ENCODE peak calls at places on chromosome 14, in four cellular contexts. N is HCT116, A is lower lobe of right lung, P is left lung. Q is an unnamed sample. For H3K36me3, the result is how much of the 10 kb centered on the place peaks cover.

GRCh38 chr14:39682563-39682962 is 250.3 kb upstream of the FBXO33 start:
- DNase-seq in N (no peak), A (no peak), P (no peak), Q (no peak)

GRCh38 chr14:50800032-50800431 is 30.9 kb downstream of the NIN start:
- DNase-seq in N (no peak), A (no peak), P (no peak), Q (no peak)

GRCh38 chr14:51094282-51094821 is 553 bp downstream of the TRIM9 start:
- DNase-seq in N (no peak), A (peak), P (no peak), Q (peak)

GRCh38 chr14:58427289-58428010 is at the start of the genes KIAA0586 and TIMM9:
- DNase-seq in N (peak), A (peak), P (peak), Q (peak)

GRCh38 chr14:105153331-105153731 is 15.2 kb downstream of the JAG2 start:
- DNase-seq in N (no peak), A (no peak), P (no peak), Q (no peak)

GRCh38 chr14:75881986-75882385 is 99.8 kb downstream of the TGFB3 start:
- DNase-seq in N (no peak), A (no peak), P (no peak), Q (no peak)

GRCh38 chr14:54669759-54670630 is 103.1 kb downstream of the SAMD4A start:
- DNase-seq in N (no peak), A (no peak), P (no peak), Q (no peak)

GRCh38 chr14:93456356-93456755 is 25.6 kb downstream of the UNC79 start:
- DNase-seq in N (no peak), A (no peak), P (no peak), Q (no peak)

GRCh38 chr14:75515631-75515999 is 6.7 kb upstream of the BATF start:
- DNase-seq in N (no peak), A (no peak), P (no peak), Q (no peak)

GRCh38 chr14:52150162-52150561 is 81.3 kb upstream of the NID2 start:
- DNase-seq in N (no peak), A (no peak), P (no peak), Q (no peak)

GRCh38 chr14:65255029-65255545 is 152.8 kb upstream of the MAX start:
- DNase-seq in N (peak), A (no peak), P (no peak), Q (no peak)

GRCh38 chr14:55077155-55077554 is 25.7 kb downstream of the MAPK1IP1L start:
- DNase-seq in N (peak), A (no peak), P (no peak), Q (no peak)

GRCh38 chr14:29821665-29822429 is 105.8 kb downstream of the PRKD1 start:
- DNase-seq in N (no peak), A (no peak), P (no peak), Q (no peak)

GRCh38 chr14:97401714-97402113 is 604.5 kb downstream of the VRK1 start:
- DNase-seq in N (no peak), A (no peak), P (no peak), Q (no peak)

GRCh38 chr14:62168564-62169155 is 406.4 kb downstream of the SNAPC1 start:
- DNase-seq in N (no peak), A (no peak), P (no peak), Q (no peak)

GRCh38 chr14:68926236-68926635 is 52.9 kb downstream of the ACTN1 start:
- DNase-seq in N (no peak), A (no peak), P (no peak), Q (no peak)

GRCh38 chr14:75224561-75224960 is 48.1 kb upstream of the TMED10 start:
- DNase-seq in N (no peak), A (no peak), P (no peak), Q (no peak)

GRCh38 chr14:101122114-101122854 is 218.8 kb upstream of the RTL1 start:
- DNase-seq in N (no peak), A (no peak), P (no peak), Q (peak)

GRCh38 chr14:67859169-67859749 is 39.7 kb downstream of the RAD51B start:
- DNase-seq in N (no peak), A (no peak), P (no peak), Q (no peak)

GRCh38 chr14:101591582-101591981 is 30.3 kb downstream of the DIO3 start:
- DNase-seq in N (no peak), A (no peak), P (no peak), Q (no peak)

GRCh38 chr14:105019861-105020814 is 745 bp downstream of the CDCA4 start:
- DNase-seq in N (no peak), A (peak), P (peak), Q (no peak)

GRCh38 chr14:61751475-61751989 is 10.7 kb upstream of the SNAPC1 start:
- DNase-seq in N (no peak), A (no peak), P (no peak), Q (no peak)

GRCh38 chr14:55451398-55451797 is 11.0 kb upstream of the TBPL2 start:
- DNase-seq in N (no peak), A (no peak), P (no peak), Q (no peak)

GRCh38 chr14:60618200-60618599 is 31.1 kb downstream of the SIX1 start:
- DNase-seq in N (no peak), A (no peak), P (no peak), Q (no peak)

GRCh38 chr14:42057176-42057575 is 450.5 kb downstream of the LRFN5 start:
- DNase-seq in N (no peak), A (no peak), P (no peak), Q (no peak)

GRCh38 chr14:84228702-84229101 is 1301.2 kb upstream of the FLRT2 start:
- DNase-seq in N (no peak), A (no peak), P (no peak), Q (no peak)

GRCh38 chr14:49959822-49960408 is 67.0 kb downstream of the ARF6 start:
- DNase-seq in N (no peak), A (no peak), P (no peak), Q (no peak)

GRCh38 chr14:34754687-34755086 is 40.3 kb upstream of the CFL2 start:
- DNase-seq in N (no peak), A (no peak), P (no peak), Q (no peak)
- H3K36me3 ChIP-seq in N (under half), A (half or more), P (half or more), Q (under half)

GRCh38 chr14:91291786-91292405 is 47.4 kb upstream of the GPR68 start:
- DNase-seq in N (no peak), A (peak), P (no peak), Q (no peak)
- H3K36me3 ChIP-seq in N (under half), A (half or more), P (half or more), Q (under half)

DNA sequence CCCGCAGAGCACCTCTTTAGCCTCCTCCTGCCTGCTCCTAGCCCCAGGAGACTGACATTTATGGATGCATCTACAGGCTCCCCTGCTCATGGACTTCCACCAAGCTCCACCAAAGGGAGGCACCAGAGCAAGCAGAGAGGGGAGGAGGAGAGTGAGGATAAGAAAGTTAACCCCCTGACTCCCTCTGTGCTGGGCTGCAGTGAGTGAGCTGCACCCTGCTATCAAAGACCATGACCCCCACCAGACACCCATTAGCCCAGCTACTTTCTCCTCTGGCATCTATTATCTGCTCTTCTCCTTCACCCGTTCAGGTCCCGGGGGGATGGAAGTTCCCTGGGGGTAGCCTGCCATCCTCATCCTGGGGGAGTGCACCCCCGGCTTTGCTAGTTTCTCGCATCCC is 45.4 kb downstream of the FOXN3 start:
- DNase-seq in N (no peak), A (no peak), P (no peak), Q (no peak)
- H3K36me3 ChIP-seq in N (under half), A (under half), P (under half), Q (under half)

GRCh38 chr14:73209943-73210342 is 27.4 kb upstream of the PAPLN start:
- DNase-seq in N (no peak), A (no peak), P (no peak), Q (no peak)
- H3K36me3 ChIP-seq in N (under half), A (half or more), P (half or more), Q (under half)

GRCh38 chr14:81193924-81194633 is 26.7 kb downstream of the GTF2A1 start:
- DNase-seq in N (no peak), A (no peak), P (no peak), Q (no peak)
- H3K36me3 ChIP-seq in N (under half), A (half or more), P (half or more), Q (under half)

DNA sequence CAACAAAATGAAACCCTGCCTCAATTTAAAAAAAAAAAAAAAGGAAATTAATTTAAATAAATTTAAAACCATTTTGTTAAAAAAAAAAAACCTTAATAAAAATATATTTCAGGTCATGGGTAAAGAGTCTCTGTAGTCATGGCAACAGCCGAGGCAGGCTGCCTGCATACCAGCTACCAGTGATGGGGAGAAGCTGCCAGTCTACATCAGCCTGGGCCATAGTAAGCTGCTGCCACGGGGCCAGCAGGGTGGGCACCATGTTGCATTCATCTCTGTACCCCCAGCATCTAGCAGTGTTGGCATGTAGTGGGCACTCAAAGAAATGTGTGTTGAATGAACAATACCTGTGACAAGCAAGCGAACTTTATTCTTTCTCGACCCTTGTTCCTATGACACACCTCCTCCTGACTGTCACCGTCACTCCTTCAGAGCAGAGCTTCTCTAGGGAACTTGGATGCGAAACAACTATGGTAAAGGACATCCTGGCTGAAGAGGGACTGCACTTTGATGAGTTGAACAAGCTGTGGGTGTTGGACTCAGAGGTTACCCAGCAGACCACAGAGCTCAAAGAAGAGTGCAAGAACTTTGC is 7.3 kb upstream of the AP4S1 start:
- DNase-seq in N (no peak), A (no peak), P (no peak), Q (no peak)
- H3K36me3 ChIP-seq in N (under half), A (under half), P (under half), Q (under half)

DNA sequence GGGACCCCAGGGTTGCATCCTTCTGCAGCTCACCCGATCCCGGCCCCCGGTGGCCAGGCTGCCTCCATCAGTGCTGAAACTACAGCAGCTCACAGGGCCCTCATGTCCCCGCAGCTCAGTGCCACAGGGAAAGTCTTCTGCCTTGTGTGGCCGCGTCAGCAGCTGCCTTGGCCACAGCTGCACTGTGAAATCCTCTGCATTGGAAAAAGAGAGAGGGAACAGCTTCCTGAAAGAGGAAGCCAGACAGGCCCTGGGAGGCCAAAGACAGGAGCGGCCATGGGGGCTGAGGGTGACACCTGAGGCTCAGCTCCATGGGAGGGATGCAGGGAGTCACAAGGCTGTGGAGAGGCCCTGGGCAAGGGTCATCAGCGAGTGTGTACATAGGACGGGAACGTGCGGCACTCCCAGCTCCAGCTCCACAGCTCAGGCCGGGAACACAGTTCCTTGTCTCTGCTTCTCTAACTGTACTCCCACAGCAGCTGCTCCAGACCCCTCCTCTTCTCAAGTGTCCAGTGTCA is 32.7 kb downstream of the PARP2 start:
- DNase-seq in N (no peak), A (no peak), P (no peak), Q (no peak)
- H3K36me3 ChIP-seq in N (under half), A (half or more), P (half or more), Q (under half)

GRCh38 chr14:102873546-102874061 is 48.9 kb upstream of the AMN start:
- DNase-seq in N (no peak), A (no peak), P (no peak), Q (no peak)

GRCh38 chr14:102878970-102879460 is 43.4 kb upstream of the AMN start:
- DNase-seq in N (no peak), A (no peak), P (peak), Q (no peak)

GRCh38 chr14:102873131-102873530 is 49.3 kb upstream of the AMN start:
- DNase-seq in N (no peak), A (no peak), P (no peak), Q (no peak)

GRCh38 chr14:102878174-102878969 is 44.1 kb upstream of the AMN start:
- DNase-seq in N (no peak), A (no peak), P (no peak), Q (no peak)

DNA sequence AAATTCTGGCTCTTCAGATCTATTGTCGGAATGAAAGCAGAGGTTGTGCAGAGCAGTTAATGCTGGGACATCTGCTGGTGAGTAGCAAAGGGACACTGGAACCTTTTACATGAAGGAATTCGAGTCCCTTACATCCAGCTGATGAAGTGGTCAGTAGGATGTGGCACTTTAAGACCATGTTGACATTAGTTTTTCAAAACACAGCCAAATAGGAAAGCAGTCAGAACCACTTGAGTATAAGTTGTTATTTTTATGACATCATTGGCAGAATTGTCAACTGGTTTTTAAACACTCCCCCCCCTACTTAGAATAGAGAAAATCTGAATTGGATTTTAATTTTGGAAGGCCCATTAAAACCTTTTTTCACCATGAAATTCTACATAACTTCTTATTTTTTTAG is 46.8 kb upstream of the AMN start:
- DNase-seq in N (no peak), A (no peak), P (no peak), Q (no peak)
- H3K36me3 ChIP-seq in N (under half), A (half or more), P (half or more), Q (under half)

GRCh38 chr14:85537526-85537925 is 7.6 kb downstream of the FLRT2 start:
- DNase-seq in N (no peak), A (no peak), P (no peak), Q (no peak)
- H3K36me3 ChIP-seq in N (under half), A (under half), P (under half), Q (under half)

GRCh38 chr14:57383125-57383524 is 7.3 kb upstream of the NAA30 start:
- DNase-seq in N (no peak), A (no peak), P (no peak), Q (no peak)
- H3K36me3 ChIP-seq in N (under half), A (under half), P (under half), Q (under half)

Q was measured in pancreas.